ENCODE peak calls at places on chromosomes 5 and 9, in five cellular contexts. U is cardiac muscle cell, O is DMS 273 treated with DMSO at 0.1 percent for 48 hours, B is BE2C, E is HT-29. L is an unnamed sample.

GRCh38 chr5:94731471-94731870 is 113.0 kb downstream of the SLF1 start:
- DNase-seq in U (no peak), O (no peak), B (no peak), E (no peak), L (no peak)

GRCh38 chr9:132823370-132824144 is 54.5 kb downstream of the AK8 start:
- DNase-seq in U (no peak), O (no peak), B (no peak), E (peak), L (no peak)

GRCh38 chr5:43401827-43402226 is 10.4 kb downstream of the CCL28 start:
- DNase-seq in U (peak), O (no peak), B (no peak), E (peak), L (no peak)

GRCh38 chr5:84437673-84438315 is 53.1 kb upstream of the EDIL3 start:
- DNase-seq in U (peak), O (no peak), B (no peak), E (peak), L (no peak)

GRCh38 chr9:19286634-19287188 is 56.2 kb downstream of the DENND4C start:
- DNase-seq in U (peak), O (no peak), B (no peak), E (peak), L (no peak)

GRCh38 chr5:137751869-137752491 is 2.2 kb downstream of the HNRNPA0 start:
- DNase-seq in U (peak), O (peak), B (peak), E (peak), L (no peak)

GRCh38 chr5:123819818-123820217 is 307.8 kb downstream of the CSNK1G3 start:
- DNase-seq in U (peak), O (no peak), B (no peak), E (no peak), L (no peak)

GRCh38 chr5:34522599-34523381 is 133.3 kb upstream of the RAI14 start:
- DNase-seq in U (peak), O (no peak), B (peak), E (peak), L (peak)

GRCh38 chr9:129776938-129777768 is 24.3 kb upstream of the PTGES start:
- DNase-seq in U (peak), O (no peak), B (peak), E (peak), L (peak)

GRCh38 chr5:92444888-92445287 is 1061.8 kb upstream of the ARRDC3 start:
- DNase-seq in U (no peak), O (no peak), B (no peak), E (no peak), L (no peak)

GRCh38 chr5:123429993-123430392 is 6.8 kb upstream of the CEP120 start:
- DNase-seq in U (peak), O (no peak), B (no peak), E (peak), L (no peak)

GRCh38 chr5:96940586-96940985 is 4.7 kb downstream of the LNPEP start:
- DNase-seq in U (no peak), O (no peak), B (no peak), E (no peak), L (no peak)

GRCh38 chr5:60633336-60633735 is 66.6 kb downstream of the DEPDC1B start:
- DNase-seq in U (peak), O (no peak), B (no peak), E (no peak), L (no peak)

GRCh38 chr9:109258619-109259321 is 62.1 kb downstream of the EPB41L4B start:
- DNase-seq in U (no peak), O (peak), B (peak), E (no peak), L (no peak)

GRCh38 chr5:163809480-163809879 is 304.1 kb downstream of the MAT2B start:
- DNase-seq in U (peak), O (no peak), B (peak), E (no peak), L (no peak)

GRCh38 chr9:130118841-130119520 is 53.2 kb upstream of the NCS1 start:
- DNase-seq in U (no peak), O (peak), B (peak), E (no peak), L (no peak)

GRCh38 chr5:131635755-131636479 is 888 bp upstream of the RAPGEF6 start:
- DNase-seq in U (peak), O (no peak), B (no peak), E (peak), L (peak)

GRCh38 chr9:77807295-77807694 is 159.2 kb upstream of the GNA14 start:
- DNase-seq in U (peak), O (no peak), B (no peak), E (peak), L (no peak)

GRCh38 chr9:121399883-121400607 is 30.0 kb upstream of the STOM start:
- DNase-seq in U (peak), O (peak), B (no peak), E (peak), L (no peak)

GRCh38 chr5:156949424-156949823 is 13.6 kb downstream of the TIMD4 start:
- DNase-seq in U (no peak), O (no peak), B (no peak), E (no peak), L (no peak)

GRCh38 chr5:81409845-81410369 is 16.0 kb upstream of the ACOT12 start:
- DNase-seq in U (no peak), O (no peak), B (no peak), E (no peak), L (no peak)

GRCh38 chr9:94929373-94929764 is 202.9 kb downstream of the AOPEP start:
- DNase-seq in U (peak), O (no peak), B (no peak), E (no peak), L (no peak)

GRCh38 chr9:37899041-37899440 is 4.9 kb downstream of the SLC25A51 start:
- DNase-seq in U (peak), O (no peak), B (no peak), E (no peak), L (no peak)

GRCh38 chr9:132020845-132021510 is 58.7 kb downstream of the MED27 start:
- DNase-seq in U (no peak), O (no peak), B (no peak), E (no peak), L (no peak)

GRCh38 chr5:142883025-142883424 is 112.8 kb downstream of the ARHGAP26 start:
- DNase-seq in U (peak), O (no peak), B (no peak), E (no peak), L (no peak)

GRCh38 chr9:94498801-94499454 is 56.0 kb upstream of the PCAT7 start:
- DNase-seq in U (no peak), O (no peak), B (no peak), E (no peak), L (no peak)

GRCh38 chr5:154546719-154547118 is 68.7 kb upstream of the HAND1 start:
- DNase-seq in U (no peak), O (peak), B (no peak), E (no peak), L (no peak)

GRCh38 chr9:134205636-134206316 is 41.4 kb upstream of the RNU6ATAC start:
- DNase-seq in U (peak), O (peak), B (peak), E (no peak), L (no peak)

GRCh38 chr5:17228833-17229291 is 11.4 kb downstream of the BASP1 start:
- DNase-seq in U (peak), O (no peak), B (no peak), E (no peak), L (no peak)

GRCh38 chr5:139763584-139764249 is 31.9 kb upstream of the PSD2 start:
- DNase-seq in U (no peak), O (no peak), B (no peak), E (no peak), L (no peak)

GRCh38 chr5:127697894-127698600 is 5.1 kb upstream of the CCDC192 start:
- DNase-seq in U (peak), O (no peak), B (no peak), E (peak), L (no peak)

GRCh38 chr5:147712024-147712423 is 70.5 kb downstream of the JAKMIP2 start:
- DNase-seq in U (no peak), O (no peak), B (no peak), E (no peak), L (no peak)

GRCh38 chr9:132594412-132594811 is 12.0 kb downstream of the BARHL1 start:
- DNase-seq in U (no peak), O (no peak), B (no peak), E (no peak), L (no peak)

GRCh38 chr9:37197158-37198033 is 77.0 kb downstream of the ZCCHC7 start:
- DNase-seq in U (peak), O (peak), B (peak), E (no peak), L (no peak)

GRCh38 chr5:56601641-56602071 is 213.7 kb upstream of the MAP3K1 start:
- DNase-seq in U (no peak), O (no peak), B (no peak), E (no peak), L (no peak)

GRCh38 chr5:77145666-77146065 is 58.6 kb upstream of the ZBED3 start:
- DNase-seq in U (peak), O (no peak), B (no peak), E (no peak), L (no peak)